ENCODE peak calls at places on chromosomes 3 and 15, in nine cellular contexts. R is fibroblast of lung, C is body of pancreas, M is endothelial cell of umbilical vein, T is ovary, V is GM23338, N is SK-N-SH, J is neural progenitor cell, A is psoas muscle. D is an unnamed sample.

GRCh38 chr15:76337739-76338554 is 1.4 kb downstream of the ISL2 start:
- DNase-seq in M (no peak), A (no peak), J (peak; percentile 75), T (no peak), C (no peak), V (peak; percentile 59), N (peak; percentile 79), R (no peak), D (no peak)

GRCh38 chr15:52528465-52529288 is at the start of gene MYO5A:
- DNase-seq in J (peak; percentile 92), V (peak; percentile 87), N (peak; percentile 89), C (peak; percentile 55), A (peak; percentile 80), M (peak; percentile 75), T (peak; percentile 75), R (peak; percentile 69), D (peak; percentile 87)

GRCh38 chr3:178274711-178275110 is 261.5 kb upstream of the KCNMB2 start:
- DNase-seq in V (no peak), A (no peak), M (peak; percentile 65), R (no peak), C (no peak), N (no peak), T (no peak), J (no peak), D (no peak)

GRCh38 chr3:164486150-164486549 is 592.1 kb downstream of the SI start:
- DNase-seq in C (no peak), A (no peak), R (no peak), M (no peak), V (no peak), T (no peak), N (no peak), J (no peak), D (no peak)

GRCh38 chr3:159897331-159898075 is 91.1 kb upstream of the IL12A start:
- DNase-seq in J (no peak), C (no peak), T (peak; percentile 21), V (no peak), M (peak; percentile 37), N (peak; percentile 21), A (no peak), R (peak; percentile 78), D (no peak)

GRCh38 chr15:27017168-27017809 is 46.3 kb downstream of the GABRG3 start:
- DNase-seq in A (no peak), M (peak; percentile 6), N (peak; percentile 87), T (no peak), R (peak; percentile 72), J (peak; percentile 84), V (peak; percentile 93), C (peak; percentile 47), D (peak; percentile 85)

GRCh38 chr3:114745322-114746240 is 401.5 kb downstream of the ZBTB20 start:
- DNase-seq in M (no peak), J (peak; percentile 4), R (peak; percentile 82), A (no peak), V (no peak), T (no peak), N (no peak), C (no peak), D (peak; percentile 54)

GRCh38 chr15:90097475-90097874 is 4.8 kb downstream of the IDH2 start:
- DNase-seq in V (no peak), C (no peak), N (no peak), R (no peak), T (no peak), J (no peak), M (no peak), A (no peak), D (no peak)

GRCh38 chr3:36364260-36364659 is 16.0 kb upstream of the STAC start:
- DNase-seq in V (no peak), R (no peak), N (no peak), T (no peak), C (no peak), M (no peak), J (no peak), A (no peak), D (no peak)

GRCh38 chr15:75651810-75652543 is 4.3 kb downstream of the SNX33 start:
- DNase-seq in C (peak; percentile 12), M (no peak), T (no peak), R (no peak), A (no peak), V (no peak), N (no peak), J (no peak), D (no peak)

GRCh38 chr3:12875857-12876451 is 34.6 kb upstream of the RPL32 start:
- DNase-seq in V (peak; percentile 91), C (peak; percentile 40), J (peak; percentile 97), R (peak; percentile 26), N (peak; percentile 93), A (peak; percentile 47), T (peak; percentile 68), M (peak; percentile 20), D (peak; percentile 79)

GRCh38 chr15:48963524-48964113 is at the start of gene SHC4:
- DNase-seq in M (peak; percentile 89), T (peak; percentile 62), C (peak; percentile 39), N (peak; percentile 84), R (peak; percentile 79), A (peak; percentile 63), J (peak; percentile 85), V (peak; percentile 80), D (peak; percentile 83)

GRCh38 chr3:146517684-146518435 is 26.5 kb downstream of the PLSCR1 start:
- DNase-seq in C (peak; percentile 35), J (no peak), R (no peak), T (no peak), A (no peak), N (no peak), M (no peak), V (no peak), D (peak; percentile 39)

GRCh38 chr15:88954431-88955277 is 41.5 kb upstream of the MFGE8 start:
- DNase-seq in C (no peak), J (peak; percentile 30), N (no peak), M (no peak), A (peak; percentile 26), R (peak; percentile 18), V (no peak), T (no peak), D (peak; percentile 11)

GRCh38 chr3:11553436-11554235 is 90.1 kb downstream of the VGLL4 start:
- DNase-seq in J (no peak), C (peak; percentile 51), A (no peak), V (no peak), T (peak; percentile 68), R (no peak), M (peak; percentile 46), N (no peak), D (no peak)
- H3K4me1 ChIP-seq in J (no peaks in the 10 kb centered on the region), C (peaks cover 19% of the 10 kb centered on the region), A (peaks cover 54% of the 10 kb centered on the region), V (no peaks in the 10 kb centered on the region), T (peaks cover 35% of the 10 kb centered on the region), R (peaks cover 13% of the 10 kb centered on the region), M (peaks cover 34% of the 10 kb centered on the region), N (peaks cover 25% of the 10 kb centered on the region), D (peaks cover 12% of the 10 kb centered on the region)

DNA sequence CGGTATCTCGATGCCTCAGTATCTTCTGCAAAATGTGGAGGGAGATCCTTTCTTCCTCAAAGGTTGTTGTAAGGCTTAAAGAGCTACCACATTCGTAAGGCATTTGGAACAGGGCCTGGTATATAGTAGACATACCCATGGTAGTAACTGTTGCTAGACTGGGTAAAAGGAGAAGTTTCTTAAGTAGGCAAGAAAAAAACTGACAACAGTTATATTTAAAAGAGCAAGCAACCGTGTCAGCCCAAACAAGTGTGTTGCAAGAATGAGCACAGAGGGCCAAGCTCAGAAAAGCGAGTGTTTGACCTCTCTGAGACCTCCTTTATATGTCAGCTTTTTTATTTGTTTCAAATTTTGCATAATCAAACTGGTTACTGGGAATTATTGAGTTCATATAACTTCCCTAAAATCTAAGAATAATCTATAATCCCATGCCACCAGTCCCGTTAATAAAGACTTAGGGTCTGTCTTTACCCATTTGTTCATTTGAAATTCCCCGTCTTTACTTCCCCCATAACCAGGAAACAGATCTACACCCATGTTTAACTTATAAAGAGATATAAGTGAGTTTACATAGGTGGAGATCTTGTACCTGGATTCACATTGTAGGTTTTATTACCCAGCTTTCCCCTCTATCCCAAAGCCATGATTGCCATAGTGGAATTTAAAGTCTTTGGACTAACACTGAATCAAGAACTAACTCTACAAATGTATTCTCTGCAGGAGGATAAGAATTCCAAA is 7.3 kb downstream of the B3GNT5 start:
- DNase-seq in M (no peak), A (no peak), J (no peak), V (no peak), N (no peak), R (no peak), T (no peak), C (no peak), D (no peak)
- H3K4me1 ChIP-seq in M (peaks cover 11% of the 10 kb centered on the region), A (peaks cover 51% of the 10 kb centered on the region), J (peaks cover 24% of the 10 kb centered on the region), V (peaks cover 40% of the 10 kb centered on the region), N (peaks cover 12% of the 10 kb centered on the region), R (no peaks in the 10 kb centered on the region), T (peaks cover 6% of the 10 kb centered on the region), C (peaks cover 20% of the 10 kb centered on the region), D (peaks cover 50% of the 10 kb centered on the region)

DNA sequence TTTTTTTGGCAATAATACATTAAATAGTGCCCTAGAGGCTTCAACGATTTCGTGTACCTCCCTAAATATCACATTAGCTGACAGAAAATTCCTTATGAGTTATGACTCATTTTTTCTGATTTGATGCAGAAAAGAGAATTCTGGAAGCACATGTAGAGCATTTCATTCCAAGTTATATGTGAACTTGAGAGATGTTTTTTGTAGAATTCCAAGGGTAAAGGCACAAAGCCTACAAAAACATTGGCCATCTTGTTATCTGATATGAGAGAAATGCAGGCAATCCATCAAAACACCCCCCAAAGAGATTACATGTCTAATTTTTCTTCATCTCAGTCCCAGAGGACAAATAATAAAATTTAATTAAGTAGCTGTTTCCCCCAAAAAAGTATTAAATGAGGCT is 6.7 kb upstream of the PFN2 start:
- DNase-seq in N (no peak), T (no peak), C (no peak), R (peak; percentile 83), M (no peak), A (no peak), J (no peak), V (no peak), D (no peak)
- H3K4me1 ChIP-seq in N (no peaks in the 10 kb centered on the region), T (no peaks in the 10 kb centered on the region), C (no peaks in the 10 kb centered on the region), R (no peaks in the 10 kb centered on the region), M (no peaks in the 10 kb centered on the region), A (peaks cover 16% of the 10 kb centered on the region), J (peaks cover 6% of the 10 kb centered on the region), V (peaks cover 6% of the 10 kb centered on the region), D (no peaks in the 10 kb centered on the region)

DNA sequence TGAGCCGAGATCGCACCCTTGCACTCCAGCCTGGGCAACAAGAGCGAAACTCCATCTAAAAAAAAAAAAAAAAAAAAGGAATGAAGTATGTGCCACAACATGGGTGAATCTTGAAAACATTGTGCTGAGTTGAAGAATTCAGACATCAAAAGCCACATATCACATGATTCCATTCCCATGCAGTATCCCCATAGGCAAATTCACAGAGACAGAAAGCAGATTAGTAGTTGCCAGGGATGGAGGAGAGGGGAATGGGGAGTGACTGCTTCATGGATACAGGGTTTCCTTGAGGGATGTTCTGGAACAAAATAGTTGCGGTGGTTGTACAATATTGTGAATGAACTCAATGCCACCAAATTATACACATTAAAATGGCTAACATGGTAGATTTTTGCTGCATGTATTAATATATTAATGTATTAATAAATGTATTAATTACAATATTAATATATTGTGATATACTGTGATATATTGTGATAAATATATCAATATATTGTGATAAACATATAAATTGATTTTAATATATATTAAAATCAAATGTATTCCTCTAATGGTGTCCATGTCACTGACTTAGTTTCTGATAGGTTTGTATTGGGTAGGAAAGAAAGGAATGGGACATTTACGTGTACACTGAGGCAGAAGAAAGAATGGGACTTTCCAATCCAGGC is 34.9 kb downstream of the SMAD3 start:
- DNase-seq in C (no peak), A (no peak), M (no peak), J (no peak), R (no peak), V (no peak), N (no peak), T (no peak), D (no peak)
- H3K4me1 ChIP-seq in C (peaks cover 55% of the 10 kb centered on the region), A (peaks cover 89% of the 10 kb centered on the region), M (peaks cover 52% of the 10 kb centered on the region), J (peaks cover 24% of the 10 kb centered on the region), R (peaks cover 58% of the 10 kb centered on the region), V (peaks cover 3% of the 10 kb centered on the region), N (peaks cover 29% of the 10 kb centered on the region), T (peaks cover 20% of the 10 kb centered on the region), D (peaks cover 33% of the 10 kb centered on the region)